ENCODE peak calls at places on chromosomes 6 and 20, in six cellular contexts. C is testis; S is NCI-H2029; Z is NCI-H1105; K is heart right ventricle; J is stimulated activated CD4-positive, alpha-beta T cell treated with anti-CD3 and anti-CD28 coated beads, Interleukin-2, amount 100 ng/mL, for 24 hours. A is an unnamed sample.

GRCh38 chr20:53773792-53774371 is 180.2 kb upstream of the ZNF217 start:
- DNase-seq in C (no peak), S (no peak), Z (no peak), K (no peak), J (no peak), A (no peak)

GRCh38 chr20:53828673-53829085 is 235.0 kb upstream of the ZNF217 start:
- DNase-seq in C (peak), S (no peak), Z (no peak), K (no peak), J (no peak), A (peak)

GRCh38 chr6:90124904-90125510 is 171.6 kb downstream of the BACH2 start:
- DNase-seq in C (no peak), S (no peak), Z (no peak), K (no peak), J (no peak), A (no peak)

GRCh38 chr20:64226686-64227576 is 28.6 kb upstream of the PCMTD2 start:
- DNase-seq in C (no peak), S (no peak), Z (no peak), K (peak), J (no peak), A (no peak)

GRCh38 chr6:104526383-104526782 is 333.3 kb downstream of the HACE1 start:
- DNase-seq in C (no peak), S (no peak), Z (no peak), K (no peak), J (no peak), A (no peak)

GRCh38 chr6:160274846-160275510 is 16.4 kb upstream of the SLC22A2 start:
- DNase-seq in C (no peak), S (no peak), Z (no peak), K (no peak), J (no peak), A (no peak)

GRCh38 chr20:11459090-11459877 is 458.4 kb upstream of the BTBD3 start:
- DNase-seq in C (no peak), S (no peak), Z (no peak), K (no peak), J (no peak), A (no peak)

GRCh38 chr6:13357551-13358075 is 29.3 kb upstream of the TBC1D7 start:
- DNase-seq in C (no peak), S (no peak), Z (no peak), K (no peak), J (no peak), A (peak)

GRCh38 chr20:58246346-58246745 is 17.9 kb upstream of the ANKRD60 start:
- DNase-seq in C (no peak), S (no peak), Z (no peak), K (no peak), J (no peak), A (peak)

GRCh38 chr6:158629376-158630221 is 14.9 kb downstream of the DYNLT1 start:
- DNase-seq in C (no peak), S (peak), Z (no peak), K (no peak), J (peak), A (peak)

GRCh38 chr20:46699651-46700359 is 9.6 kb upstream of the SLC2A10 start:
- DNase-seq in C (no peak), S (no peak), Z (no peak), K (no peak), J (no peak), A (no peak)

GRCh38 chr6:136962661-136963060 is 40.6 kb downstream of the SLC35D3 start:
- DNase-seq in C (no peak), S (peak), Z (peak), K (no peak), J (no peak), A (peak)

GRCh38 chr6:87789198-87789899 is 87.3 kb upstream of the AKIRIN2 start:
- DNase-seq in C (peak), S (no peak), Z (peak), K (no peak), J (no peak), A (peak)

GRCh38 chr6:17700421-17701416 is 6.0 kb downstream of the NUP153 start:
- DNase-seq in C (no peak), S (no peak), Z (no peak), K (no peak), J (no peak), A (no peak)

GRCh38 chr6:120935908-120936307 is 398.4 kb downstream of the TBC1D32 start:
- DNase-seq in C (no peak), S (no peak), Z (no peak), K (no peak), J (no peak), A (no peak)

GRCh38 chr6:69699655-69700054 is 97.2 kb downstream of the LMBRD1 start:
- DNase-seq in C (no peak), S (no peak), Z (no peak), K (no peak), J (no peak), A (no peak)

GRCh38 chr6:19417713-19418112 is 419.5 kb upstream of the ID4 start:
- DNase-seq in C (no peak), S (no peak), Z (no peak), K (no peak), J (no peak), A (no peak)

GRCh38 chr20:38599410-38599882 is 2.2 kb upstream of the ARHGAP40 start:
- DNase-seq in C (peak), S (no peak), Z (no peak), K (peak), J (no peak), A (no peak)

GRCh38 chr20:59141818-59142581 is 21.6 kb upstream of the ZNF831 start:
- DNase-seq in C (no peak), S (no peak), Z (no peak), K (no peak), J (no peak), A (no peak)

GRCh38 chr20:43379239-43379917 is 78.3 kb upstream of the SRSF6 start:
- DNase-seq in C (no peak), S (no peak), Z (no peak), K (no peak), J (no peak), A (no peak)

GRCh38 chr6:29522241-29522640 is 34.5 kb upstream of the MAS1L start:
- DNase-seq in C (no peak), S (no peak), Z (no peak), K (no peak), J (no peak), A (no peak)

GRCh38 chr6:147372806-147373205 is 135.7 kb upstream of the SAMD5 start:
- DNase-seq in C (no peak), S (no peak), Z (no peak), K (no peak), J (no peak), A (no peak)

GRCh38 chr6:152265651-152266050 is 371.5 kb downstream of the SYNE1 start:
- DNase-seq in C (no peak), S (no peak), Z (no peak), K (no peak), J (no peak), A (no peak)

GRCh38 chr20:32752458-32753250 is 9.4 kb upstream of the COMMD7 start:
- DNase-seq in C (no peak), S (no peak), Z (no peak), K (no peak), J (no peak), A (no peak)